ENCODE peak calls at places on chromosome 18, in eight cellular contexts. One of them, this sample, is unnamed.

GRCh38 chr18:1998121-1998520 is 573.2 kb downstream of the METTL4 start:
- DNase-seq in Peyer's patch: no peak
- DNase-seq in neural crest cell: no peak
- DNase-seq in upper lobe of right lung: no peak
- DNase-seq in foreskin fibroblast: no peak
- DNase-seq in stomach: no peak
- DNase-seq in kidney epithelial cell: no peak
- DNase-seq in astrocyte of the cerebellum: no peak
- DNase-seq in this sample: no peak

GRCh38 chr18:48884306-48885235 is 66.2 kb downstream of the SMAD7 start:
- DNase-seq in Peyer's patch: no peak
- DNase-seq in astrocyte of the cerebellum: no peak
- DNase-seq in stomach: no peak
- DNase-seq in kidney epithelial cell: no peak
- DNase-seq in foreskin fibroblast: no peak
- DNase-seq in neural crest cell: no peak
- DNase-seq in upper lobe of right lung: peak
- DNase-seq in this sample: no peak

GRCh38 chr18:74420926-74421325 is 36.2 kb downstream of the DIPK1C start:
- DNase-seq in stomach: no peak
- DNase-seq in astrocyte of the cerebellum: no peak
- DNase-seq in foreskin fibroblast: no peak
- DNase-seq in kidney epithelial cell: no peak
- DNase-seq in upper lobe of right lung: no peak
- DNase-seq in Peyer's patch: no peak
- DNase-seq in neural crest cell: no peak
- DNase-seq in this sample: no peak

GRCh38 chr18:48975817-48976649 is 25.3 kb upstream of the SMAD7 start:
- DNase-seq in stomach: peak
- DNase-seq in Peyer's patch: peak
- DNase-seq in astrocyte of the cerebellum: no peak
- DNase-seq in neural crest cell: peak
- DNase-seq in upper lobe of right lung: peak
- DNase-seq in kidney epithelial cell: no peak
- DNase-seq in foreskin fibroblast: no peak
- DNase-seq in this sample: peak

GRCh38 chr18:12049983-12050811 is 43.4 kb upstream of the ANKRD62 start:
- DNase-seq in neural crest cell: no peak
- DNase-seq in astrocyte of the cerebellum: no peak
- DNase-seq in foreskin fibroblast: no peak
- DNase-seq in upper lobe of right lung: no peak
- DNase-seq in stomach: no peak
- DNase-seq in kidney epithelial cell: no peak
- DNase-seq in Peyer's patch: peak
- DNase-seq in this sample: peak

GRCh38 chr18:27062802-27063201 is 122.3 kb downstream of the CHST9 start:
- DNase-seq in foreskin fibroblast: no peak
- DNase-seq in stomach: no peak
- DNase-seq in Peyer's patch: no peak
- DNase-seq in upper lobe of right lung: no peak
- DNase-seq in neural crest cell: no peak
- DNase-seq in kidney epithelial cell: peak
- DNase-seq in astrocyte of the cerebellum: no peak
- DNase-seq in this sample: no peak

GRCh38 chr18:9827211-9827855 is 58.4 kb upstream of the TXNDC2 start:
- DNase-seq in astrocyte of the cerebellum: no peak
- DNase-seq in foreskin fibroblast: no peak
- DNase-seq in kidney epithelial cell: no peak
- DNase-seq in stomach: no peak
- DNase-seq in upper lobe of right lung: no peak
- DNase-seq in Peyer's patch: no peak
- DNase-seq in neural crest cell: no peak
- DNase-seq in this sample: no peak

GRCh38 chr18:3093624-3094354 is 80.8 kb upstream of the LPIN2 start:
- DNase-seq in astrocyte of the cerebellum: no peak
- DNase-seq in kidney epithelial cell: no peak
- DNase-seq in foreskin fibroblast: no peak
- DNase-seq in neural crest cell: no peak
- DNase-seq in upper lobe of right lung: no peak
- DNase-seq in stomach: peak
- DNase-seq in Peyer's patch: no peak
- DNase-seq in this sample: no peak

GRCh38 chr18:59357928-59358327 is 1.1 kb downstream of the LMAN1 start:
- DNase-seq in neural crest cell: no peak
- DNase-seq in upper lobe of right lung: no peak
- DNase-seq in Peyer's patch: no peak
- DNase-seq in astrocyte of the cerebellum: no peak
- DNase-seq in foreskin fibroblast: peak
- DNase-seq in stomach: no peak
- DNase-seq in kidney epithelial cell: peak
- DNase-seq in this sample: no peak

GRCh38 chr18:39596891-39597290 is 2031.3 kb upstream of the CELF4 start:
- DNase-seq in stomach: no peak
- DNase-seq in neural crest cell: no peak
- DNase-seq in foreskin fibroblast: no peak
- DNase-seq in astrocyte of the cerebellum: no peak
- DNase-seq in upper lobe of right lung: no peak
- DNase-seq in Peyer's patch: peak
- DNase-seq in kidney epithelial cell: no peak
- DNase-seq in this sample: no peak

GRCh38 chr18:31942301-31942998 is 478 bp downstream of the TRAPPC8 start:
- DNase-seq in upper lobe of right lung: peak
- DNase-seq in Peyer's patch: peak
- DNase-seq in neural crest cell: no peak
- DNase-seq in stomach: no peak
- DNase-seq in kidney epithelial cell: no peak
- DNase-seq in astrocyte of the cerebellum: no peak
- DNase-seq in foreskin fibroblast: peak
- DNase-seq in this sample: peak

GRCh38 chr18:48711651-48712486 is 173.0 kb downstream of the CTIF start:
- DNase-seq in neural crest cell: no peak
- DNase-seq in foreskin fibroblast: peak
- DNase-seq in Peyer's patch: no peak
- DNase-seq in stomach: no peak
- DNase-seq in kidney epithelial cell: no peak
- DNase-seq in upper lobe of right lung: no peak
- DNase-seq in astrocyte of the cerebellum: peak
- DNase-seq in this sample: peak

GRCh38 chr18:8706981-8707940 is 1.9 kb downstream of the MTCL1 start:
- DNase-seq in Peyer's patch: peak
- DNase-seq in neural crest cell: peak
- DNase-seq in upper lobe of right lung: peak
- DNase-seq in stomach: peak
- DNase-seq in kidney epithelial cell: no peak
- DNase-seq in astrocyte of the cerebellum: no peak
- DNase-seq in foreskin fibroblast: no peak
- DNase-seq in this sample: peak

GRCh38 chr18:28041366-28041765 is 135.6 kb downstream of the CDH2 start:
- DNase-seq in kidney epithelial cell: no peak
- DNase-seq in stomach: no peak
- DNase-seq in neural crest cell: no peak
- DNase-seq in upper lobe of right lung: no peak
- DNase-seq in Peyer's patch: no peak
- DNase-seq in foreskin fibroblast: no peak
- DNase-seq in astrocyte of the cerebellum: peak
- DNase-seq in this sample: no peak

GRCh38 chr18:31204833-31205232 is 42.2 kb upstream of the DSC1 start:
- DNase-seq in neural crest cell: no peak
- DNase-seq in Peyer's patch: peak
- DNase-seq in stomach: no peak
- DNase-seq in kidney epithelial cell: no peak
- DNase-seq in upper lobe of right lung: no peak
- DNase-seq in foreskin fibroblast: no peak
- DNase-seq in astrocyte of the cerebellum: no peak
- DNase-seq in this sample: no peak

GRCh38 chr18:60053747-60054304 is 154.0 kb downstream of the PMAIP1 start:
- DNase-seq in foreskin fibroblast: peak
- DNase-seq in astrocyte of the cerebellum: peak
- DNase-seq in neural crest cell: no peak
- DNase-seq in upper lobe of right lung: no peak
- DNase-seq in stomach: no peak
- DNase-seq in Peyer's patch: peak
- DNase-seq in kidney epithelial cell: peak
- DNase-seq in this sample: no peak

GRCh38 chr18:78242796-78243195 is 736.8 kb upstream of the SALL3 start:
- DNase-seq in Peyer's patch: no peak
- DNase-seq in kidney epithelial cell: peak
- DNase-seq in foreskin fibroblast: no peak
- DNase-seq in neural crest cell: no peak
- DNase-seq in stomach: no peak
- DNase-seq in astrocyte of the cerebellum: no peak
- DNase-seq in upper lobe of right lung: no peak
- DNase-seq in this sample: no peak

GRCh38 chr18:50563376-50563775 is 3.5 kb downstream of the MAPK4 start:
- DNase-seq in upper lobe of right lung: no peak
- DNase-seq in foreskin fibroblast: no peak
- DNase-seq in neural crest cell: no peak
- DNase-seq in astrocyte of the cerebellum: no peak
- DNase-seq in stomach: no peak
- DNase-seq in Peyer's patch: no peak
- DNase-seq in kidney epithelial cell: no peak
- DNase-seq in this sample: no peak

GRCh38 chr18:3710712-3711269 is 260.8 kb downstream of the TGIF1 start:
- DNase-seq in upper lobe of right lung: peak
- DNase-seq in Peyer's patch: peak
- DNase-seq in neural crest cell: no peak
- DNase-seq in foreskin fibroblast: peak
- DNase-seq in astrocyte of the cerebellum: no peak
- DNase-seq in stomach: peak
- DNase-seq in kidney epithelial cell: no peak
- DNase-seq in this sample: no peak

GRCh38 chr18:80161781-80162417 is 52.8 kb downstream of the ADNP2 start:
- DNase-seq in Peyer's patch: no peak
- DNase-seq in upper lobe of right lung: no peak
- DNase-seq in foreskin fibroblast: no peak
- DNase-seq in neural crest cell: no peak
- DNase-seq in stomach: no peak
- DNase-seq in kidney epithelial cell: no peak
- DNase-seq in astrocyte of the cerebellum: no peak
- DNase-seq in this sample: no peak

GRCh38 chr18:80158365-80158764 is 49.3 kb downstream of the ADNP2 start:
- DNase-seq in neural crest cell: no peak
- DNase-seq in stomach: no peak
- DNase-seq in astrocyte of the cerebellum: no peak
- DNase-seq in foreskin fibroblast: no peak
- DNase-seq in Peyer's patch: no peak
- DNase-seq in kidney epithelial cell: no peak
- DNase-seq in upper lobe of right lung: no peak
- DNase-seq in this sample: no peak

GRCh38 chr18:80163183-80163582 is 54.1 kb downstream of the ADNP2 start:
- DNase-seq in Peyer's patch: no peak
- DNase-seq in kidney epithelial cell: no peak
- DNase-seq in stomach: no peak
- DNase-seq in astrocyte of the cerebellum: no peak
- DNase-seq in upper lobe of right lung: no peak
- DNase-seq in neural crest cell: no peak
- DNase-seq in foreskin fibroblast: no peak
- DNase-seq in this sample: no peak

GRCh38 chr18:80157708-80158343 is 48.8 kb downstream of the ADNP2 start:
- DNase-seq in neural crest cell: peak
- DNase-seq in foreskin fibroblast: peak
- DNase-seq in Peyer's patch: peak
- DNase-seq in upper lobe of right lung: peak
- DNase-seq in kidney epithelial cell: peak
- DNase-seq in astrocyte of the cerebellum: peak
- DNase-seq in stomach: peak
- DNase-seq in this sample: peak

GRCh38 chr18:80159713-80160636 is 50.9 kb downstream of the ADNP2 start:
- DNase-seq in astrocyte of the cerebellum: no peak
- DNase-seq in kidney epithelial cell: no peak
- DNase-seq in foreskin fibroblast: no peak
- DNase-seq in neural crest cell: no peak
- DNase-seq in stomach: no peak
- DNase-seq in upper lobe of right lung: peak
- DNase-seq in Peyer's patch: no peak
- DNase-seq in this sample: peak
- TF ChIP-seq CTCF in astrocyte of the cerebellum: peak
- TF ChIP-seq CTCF in kidney epithelial cell: peak
- TF ChIP-seq CTCF in foreskin fibroblast: peak
- TF ChIP-seq CTCF in neural crest cell: no peak
- TF ChIP-seq CTCF in stomach: no peak
- TF ChIP-seq CTCF in upper lobe of right lung: peak
- TF ChIP-seq CTCF in Peyer's patch: no peak
- TF ChIP-seq CTCF in this sample: peak

GRCh38 chr18:53553030-53553429 is 671.4 kb downstream of the MBD2 start:
- DNase-seq in astrocyte of the cerebellum: no peak
- DNase-seq in kidney epithelial cell: no peak
- DNase-seq in foreskin fibroblast: no peak
- DNase-seq in Peyer's patch: no peak
- DNase-seq in neural crest cell: no peak
- DNase-seq in upper lobe of right lung: no peak
- DNase-seq in stomach: no peak
- DNase-seq in this sample: no peak
- TF ChIP-seq CTCF in astrocyte of the cerebellum: no peak
- TF ChIP-seq CTCF in kidney epithelial cell: no peak
- TF ChIP-seq CTCF in foreskin fibroblast: no peak
- TF ChIP-seq CTCF in Peyer's patch: no peak
- TF ChIP-seq CTCF in neural crest cell: no peak
- TF ChIP-seq CTCF in upper lobe of right lung: no peak
- TF ChIP-seq CTCF in stomach: no peak
- TF ChIP-seq CTCF in this sample: no peak

GRCh38 chr18:55775972-55776371 is 188.0 kb upstream of the TCF4 start:
- DNase-seq in stomach: no peak
- DNase-seq in neural crest cell: no peak
- DNase-seq in astrocyte of the cerebellum: no peak
- DNase-seq in Peyer's patch: no peak
- DNase-seq in foreskin fibroblast: no peak
- DNase-seq in upper lobe of right lung: no peak
- DNase-seq in kidney epithelial cell: no peak
- DNase-seq in this sample: no peak
- TF ChIP-seq CTCF in stomach: no peak
- TF ChIP-seq CTCF in neural crest cell: no peak
- TF ChIP-seq CTCF in astrocyte of the cerebellum: peak
- TF ChIP-seq CTCF in Peyer's patch: no peak
- TF ChIP-seq CTCF in foreskin fibroblast: no peak
- TF ChIP-seq CTCF in upper lobe of right lung: no peak
- TF ChIP-seq CTCF in kidney epithelial cell: peak
- TF ChIP-seq CTCF in this sample: no peak

GRCh38 chr18:76941284-76941683 is 118.9 kb downstream of the ZNF236 start:
- DNase-seq in kidney epithelial cell: no peak
- DNase-seq in astrocyte of the cerebellum: no peak
- DNase-seq in upper lobe of right lung: no peak
- DNase-seq in stomach: no peak
- DNase-seq in neural crest cell: no peak
- DNase-seq in Peyer's patch: no peak
- DNase-seq in foreskin fibroblast: no peak
- DNase-seq in this sample: no peak

GRCh38 chr18:76936877-76937276 is 114.5 kb downstream of the ZNF236 start:
- DNase-seq in neural crest cell: no peak
- DNase-seq in stomach: no peak
- DNase-seq in astrocyte of the cerebellum: no peak
- DNase-seq in kidney epithelial cell: no peak
- DNase-seq in foreskin fibroblast: no peak
- DNase-seq in Peyer's patch: no peak
- DNase-seq in upper lobe of right lung: no peak
- DNase-seq in this sample: no peak

GRCh38 chr18:76938619-76939018 is 116.3 kb downstream of the ZNF236 start:
- DNase-seq in astrocyte of the cerebellum: no peak
- DNase-seq in Peyer's patch: no peak
- DNase-seq in stomach: no peak
- DNase-seq in foreskin fibroblast: no peak
- DNase-seq in kidney epithelial cell: no peak
- DNase-seq in upper lobe of right lung: no peak
- DNase-seq in neural crest cell: no peak
- DNase-seq in this sample: no peak

GRCh38 chr18:76935722-76936337 is 113.5 kb downstream of the ZNF236 start:
- DNase-seq in Peyer's patch: no peak
- DNase-seq in kidney epithelial cell: no peak
- DNase-seq in upper lobe of right lung: no peak
- DNase-seq in neural crest cell: no peak
- DNase-seq in foreskin fibroblast: no peak
- DNase-seq in stomach: no peak
- DNase-seq in astrocyte of the cerebellum: no peak
- DNase-seq in this sample: no peak

GRCh38 chr18:76937597-76937996 is 115.2 kb downstream of the ZNF236 start:
- DNase-seq in Peyer's patch: no peak
- DNase-seq in neural crest cell: no peak
- DNase-seq in stomach: no peak
- DNase-seq in foreskin fibroblast: no peak
- DNase-seq in upper lobe of right lung: no peak
- DNase-seq in astrocyte of the cerebellum: no peak
- DNase-seq in kidney epithelial cell: no peak
- DNase-seq in this sample: no peak
- TF ChIP-seq CTCF in Peyer's patch: no peak
- TF ChIP-seq CTCF in neural crest cell: peak
- TF ChIP-seq CTCF in stomach: no peak
- TF ChIP-seq CTCF in foreskin fibroblast: no peak
- TF ChIP-seq CTCF in upper lobe of right lung: no peak
- TF ChIP-seq CTCF in astrocyte of the cerebellum: no peak
- TF ChIP-seq CTCF in kidney epithelial cell: no peak
- TF ChIP-seq CTCF in this sample: no peak

This sample was measured in GM13976.